ENCODE peak calls at places on chromosomes 12 and 14, in six cellular contexts. Z, L, U, E, H and F are unnamed samples.

GRCh38 chr14:100533647-100534485 is 53.4 kb downstream of the BEGAIN start:
- DNase-seq in Z (no peak), L (peak), U (no peak), E (peak), H (peak), F (no peak)

GRCh38 chr14:23356662-23357061 is 4.0 kb upstream of the SLC22A17 start:
- DNase-seq in Z (no peak), L (no peak), U (no peak), E (no peak), H (no peak), F (no peak)

GRCh38 chr12:64821116-64821630 is 3.3 kb upstream of the TBC1D30 start:
- DNase-seq in Z (no peak), L (no peak), U (no peak), E (no peak), H (no peak), F (no peak)

GRCh38 chr14:75877884-75878283 is 103.9 kb downstream of the TGFB3 start:
- DNase-seq in Z (no peak), L (peak), U (peak), E (no peak), H (no peak), F (no peak)

GRCh38 chr12:24901975-24902461 is 46.9 kb downstream of the BCAT1 start:
- DNase-seq in Z (no peak), L (no peak), U (peak), E (no peak), H (no peak), F (no peak)

GRCh38 chr12:117019866-117020265 is 79.3 kb downstream of the TESC start:
- DNase-seq in Z (no peak), L (no peak), U (no peak), E (no peak), H (no peak), F (no peak)

GRCh38 chr14:24332094-24332983 is 2.5 kb downstream of the ADCY4 start:
- DNase-seq in Z (no peak), L (peak), U (peak), E (peak), H (peak), F (peak)

GRCh38 chr12:127928178-127928577 is 338.8 kb upstream of the TMEM132C start:
- DNase-seq in Z (no peak), L (no peak), U (no peak), E (no peak), H (no peak), F (no peak)

GRCh38 chr14:99427632-99428315 is 52.9 kb downstream of the SETD3 start:
- DNase-seq in Z (peak), L (peak), U (no peak), E (no peak), H (no peak), F (peak)

GRCh38 chr14:50347521-50347920 is 35.4 kb downstream of the DMAC2L start:
- DNase-seq in Z (no peak), L (peak), U (peak), E (no peak), H (no peak), F (peak)

GRCh38 chr14:87066221-87066817 is 926.7 kb downstream of the GALC start:
- DNase-seq in Z (no peak), L (peak), U (peak), E (no peak), H (no peak), F (no peak)

GRCh38 chr12:57614178-57614947 is 3.1 kb downstream of the ARHGEF25 start:
- DNase-seq in Z (no peak), L (peak), U (no peak), E (no peak), H (no peak), F (no peak)

GRCh38 chr14:94423465-94424056 is 29.0 kb downstream of the SERPINA11 start:
- DNase-seq in Z (peak), L (peak), U (peak), E (peak), H (peak), F (peak)

GRCh38 chr12:39935275-39935674 is 170.6 kb downstream of the SLC2A13 start:
- DNase-seq in Z (no peak), L (peak), U (peak), E (no peak), H (no peak), F (no peak)

GRCh38 chr14:35285991-35286564 is 6.1 kb upstream of the PSMA6 start:
- DNase-seq in Z (no peak), L (no peak), U (no peak), E (no peak), H (no peak), F (no peak)

GRCh38 chr12:116528498-116528897 is 30.7 kb upstream of the MAP1LC3B2 start:
- DNase-seq in Z (no peak), L (peak), U (no peak), E (no peak), H (no peak), F (no peak)

GRCh38 chr14:54257424-54257823 is 139.4 kb upstream of the CDKN3 start:
- DNase-seq in Z (no peak), L (no peak), U (no peak), E (no peak), H (no peak), F (no peak)

GRCh38 chr12:112305951-112306350 is 76.3 kb downstream of the HECTD4 start:
- DNase-seq in Z (no peak), L (no peak), U (no peak), E (no peak), H (no peak), F (no peak)

GRCh38 chr14:50533806-50534205 is 1.4 kb upstream of the MAP4K5 start:
- DNase-seq in Z (no peak), L (no peak), U (peak), E (no peak), H (no peak), F (no peak)

GRCh38 chr12:10701226-10701681 is 21.9 kb downstream of the YBX3 start:
- DNase-seq in Z (no peak), L (no peak), U (no peak), E (no peak), H (no peak), F (no peak)
- TF ChIP-seq CTCF in Z (no peak), L (no peak), U (no peak), E (no peak), H (no peak), F (no peak)

GRCh38 chr14:104799657-104800599 is 973 bp upstream of the ZBTB42 start:
- DNase-seq in Z (no peak), L (peak), U (peak), E (peak), H (peak), F (peak)
- TF ChIP-seq CTCF in Z (peak), L (peak), U (no peak), E (peak), H (peak), F (peak)

DNA sequence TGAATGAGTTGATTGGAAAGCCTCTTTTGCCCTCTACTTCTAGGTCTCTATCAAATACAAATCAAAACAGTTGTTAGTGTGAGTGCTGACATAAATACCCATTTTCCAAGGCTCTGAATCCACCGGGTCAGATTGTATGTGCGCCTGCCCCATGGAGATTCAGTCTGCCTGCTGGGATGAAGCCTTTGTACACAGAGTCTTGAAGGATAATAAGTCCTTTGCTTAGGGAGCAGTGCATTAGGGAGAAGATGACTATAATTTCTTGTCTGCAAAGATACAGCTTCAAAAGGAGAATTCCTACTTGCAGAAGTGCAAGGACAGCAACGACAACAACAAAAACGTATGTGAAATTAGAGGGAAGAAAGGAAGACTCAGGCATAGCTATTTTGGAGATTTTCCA is 90.3 kb upstream of the VRK1 start:
- DNase-seq in Z (no peak), L (no peak), U (no peak), E (no peak), H (no peak), F (no peak)
- TF ChIP-seq CTCF in Z (no peak), L (no peak), U (no peak), E (no peak), H (no peak), F (no peak)

GRCh38 chr14:78790262-78790661 is 620.1 kb downstream of the NRXN3 start:
- DNase-seq in Z (no peak), L (no peak), U (no peak), E (no peak), H (no peak), F (no peak)
- TF ChIP-seq CTCF in Z (no peak), L (no peak), U (no peak), E (no peak), H (no peak), F (peak)

GRCh38 chr12:51926064-51926632 is 18.8 kb downstream of the ACVRL1 start:
- DNase-seq in Z (no peak), L (peak), U (no peak), E (no peak), H (no peak), F (no peak)
- TF ChIP-seq CTCF in Z (no peak), L (no peak), U (no peak), E (no peak), H (no peak), F (no peak)

DNA sequence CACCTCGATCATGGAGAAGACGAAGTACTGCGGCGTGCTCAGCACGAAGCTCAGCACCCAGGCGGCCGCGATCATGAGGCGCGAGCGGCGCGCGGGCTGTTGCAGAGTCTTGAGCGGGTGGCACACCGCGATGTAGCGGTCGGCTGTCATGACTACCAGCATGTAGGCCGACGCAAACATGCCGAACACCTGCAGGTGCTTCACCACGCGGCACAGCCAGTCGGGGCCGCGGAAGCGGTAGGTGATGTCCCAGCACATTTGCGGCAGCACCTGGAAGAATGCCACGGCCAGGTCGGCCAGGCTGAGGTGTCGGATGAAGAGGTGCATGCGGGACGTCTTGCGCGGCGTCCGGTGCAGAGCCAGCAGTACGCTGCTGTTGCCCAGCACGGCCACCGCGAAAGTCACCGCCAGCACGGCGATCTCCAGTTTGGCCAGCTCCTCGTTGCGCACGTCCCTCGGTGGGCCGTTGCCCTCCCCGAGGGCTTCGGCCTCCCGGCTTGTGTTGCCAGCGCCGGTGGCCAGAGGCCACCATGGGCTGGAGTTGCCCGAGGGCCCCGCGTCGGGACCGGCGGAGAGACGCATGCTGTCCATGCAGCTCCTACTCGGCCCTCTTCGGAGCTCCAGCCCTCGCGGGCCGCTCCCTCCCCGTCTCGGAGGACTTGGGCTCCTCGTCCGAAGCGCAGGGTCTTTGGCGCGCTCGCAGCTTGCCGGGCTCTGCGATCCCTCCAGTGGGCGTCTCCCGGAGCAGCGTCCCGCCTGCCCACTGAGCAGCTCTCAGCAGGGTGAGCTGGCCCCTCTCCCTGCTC is 543 bp downstream of the AVPR1A start:
- DNase-seq in Z (no peak), L (no peak), U (no peak), E (no peak), H (peak), F (peak)
- TF ChIP-seq CTCF in Z (no peak), L (no peak), U (no peak), E (no peak), H (no peak), F (no peak)

GRCh38 chr12:3204716-3205617 is 127.8 kb downstream of the TSPAN9 start:
- DNase-seq in Z (no peak), L (no peak), U (no peak), E (no peak), H (no peak), F (no peak)

GRCh38 chr12:3207174-3207573 is 130.0 kb downstream of the TSPAN9 start:
- DNase-seq in Z (no peak), L (no peak), U (no peak), E (no peak), H (no peak), F (no peak)

GRCh38 chr12:3205742-3206519 is 128.8 kb downstream of the TSPAN9 start:
- DNase-seq in Z (no peak), L (no peak), U (no peak), E (peak), H (no peak), F (no peak)

GRCh38 chr12:3206536-3207072 is 129.4 kb downstream of the TSPAN9 start:
- DNase-seq in Z (no peak), L (no peak), U (no peak), E (no peak), H (no peak), F (no peak)

GRCh38 chr12:3207858-3208257 is 130.7 kb downstream of the TSPAN9 start:
- DNase-seq in Z (no peak), L (no peak), U (no peak), E (no peak), H (no peak), F (no peak)
- TF ChIP-seq CTCF in Z (peak), L (peak), U (peak), E (no peak), H (no peak), F (peak)

DNA sequence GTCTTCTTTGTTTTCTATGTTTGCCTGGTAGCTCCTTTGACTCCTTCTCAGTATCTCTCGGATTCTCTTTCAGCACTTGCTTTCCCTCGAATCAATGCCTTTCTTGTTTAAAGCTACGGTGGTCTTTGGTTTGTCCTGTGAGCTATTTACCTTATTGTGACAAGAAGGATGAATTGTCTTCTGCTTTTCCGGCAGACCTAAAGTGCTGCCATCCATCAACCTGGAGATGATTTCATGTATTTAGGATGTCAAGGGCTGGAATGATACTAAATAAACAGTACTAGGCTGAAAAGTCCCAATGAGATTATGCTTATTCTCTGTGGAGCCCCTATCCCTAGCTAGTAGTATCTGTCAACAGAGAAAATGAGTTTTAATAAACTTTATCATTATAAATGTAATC is 541.6 kb downstream of the NOVA1 start:
- DNase-seq in Z (no peak), L (no peak), U (no peak), E (no peak), H (no peak), F (no peak)
- TF ChIP-seq CTCF in Z (no peak), L (no peak), U (no peak), E (no peak), H (no peak), F (no peak)

GRCh38 chr12:1629338-1630080 is 478 bp downstream of the WNT5B start:
- DNase-seq in Z (no peak), L (no peak), U (no peak), E (no peak), H (no peak), F (peak)
- TF ChIP-seq CTCF in Z (peak), L (peak), U (no peak), E (no peak), H (no peak), F (no peak)

GRCh38 chr12:97960225-97960624 is 497.6 kb downstream of the RMST start:
- DNase-seq in Z (no peak), L (no peak), U (no peak), E (no peak), H (no peak), F (no peak)

GRCh38 chr12:97957109-97957508 is 494.5 kb downstream of the RMST start:
- DNase-seq in Z (no peak), L (no peak), U (no peak), E (no peak), H (no peak), F (no peak)

GRCh38 chr12:97960741-97961608 is 498.4 kb downstream of the RMST start:
- DNase-seq in Z (no peak), L (peak), U (peak), E (no peak), H (no peak), F (peak)
- TF ChIP-seq CTCF in Z (peak), L (peak), U (peak), E (peak), H (peak), F (peak)